ENCODE peak calls at places on chromosomes 11 and 22, in five cellular contexts. E, R, P, X and G are unnamed samples.

GRCh38 chr11:58640386-58641023 is 18.0 kb downstream of the CNTF start:
- DNase-seq in E (no peak), R (no peak), P (no peak), X (no peak), G (no peak)

GRCh38 chr11:111450480-111451320 is 61.5 kb downstream of the BTG4 start:
- DNase-seq in E (no peak), R (no peak), P (peak), X (no peak), G (peak)

GRCh38 chr22:26785942-26786341 is 128.6 kb downstream of the MIAT start:
- DNase-seq in E (no peak), R (no peak), P (no peak), X (no peak), G (no peak)

GRCh38 chr11:14638561-14638960 is 5.0 kb upstream of the PDE3B start:
- DNase-seq in E (no peak), R (no peak), P (no peak), X (no peak), G (no peak)

GRCh38 chr11:33835143-33835878 is 56.6 kb downstream of the LMO2 start:
- DNase-seq in E (no peak), R (no peak), P (peak), X (peak), G (no peak)

GRCh38 chr11:106062592-106062949 is 14.6 kb downstream of the KBTBD3 start:
- DNase-seq in E (no peak), R (no peak), P (no peak), X (no peak), G (no peak)

GRCh38 chr11:110355011-110355744 is 58.8 kb upstream of the RDX start:
- DNase-seq in E (no peak), R (no peak), P (no peak), X (no peak), G (no peak)

GRCh38 chr11:70191495-70192140 is 11.5 kb upstream of the FADD start:
- DNase-seq in E (peak), R (peak), P (peak), X (peak), G (peak)

GRCh38 chr11:110518809-110519514 is 89.2 kb downstream of the FDX1 start:
- DNase-seq in E (no peak), R (no peak), P (no peak), X (no peak), G (no peak)

GRCh38 chr11:126284829-126285228 is 1.9 kb downstream of the TIRAP start:
- DNase-seq in E (no peak), R (no peak), P (peak), X (peak), G (no peak)

GRCh38 chr11:115098037-115098436 is 406.2 kb downstream of the CADM1 start:
- DNase-seq in E (no peak), R (no peak), P (peak), X (no peak), G (no peak)

GRCh38 chr11:8004008-8004407 is 16.9 kb downstream of the EIF3F start:
- DNase-seq in E (no peak), R (no peak), P (no peak), X (no peak), G (no peak)

GRCh38 chr22:22945195-22945594 is 57.6 kb downstream of the IGLL5 start:
- DNase-seq in E (no peak), R (no peak), P (no peak), X (no peak), G (no peak)

GRCh38 chr11:108752297-108752751 is 87.5 kb downstream of the DDX10 start:
- DNase-seq in E (no peak), R (no peak), P (no peak), X (no peak), G (no peak)

GRCh38 chr11:103826856-103827255 is 209.6 kb upstream of the DDI1 start:
- DNase-seq in E (no peak), R (no peak), P (no peak), X (no peak), G (no peak)

GRCh38 chr11:43327987-43328386 is 16.2 kb downstream of the API5 start:
- DNase-seq in E (no peak), R (no peak), P (peak), X (no peak), G (no peak)

GRCh38 chr22:36311386-36312085 is 58.6 kb downstream of the APOL1 start:
- DNase-seq in E (no peak), R (no peak), P (peak), X (no peak), G (no peak)

GRCh38 chr22:46770726-46771125 is 8.3 kb downstream of the TBC1D22A start:
- DNase-seq in E (peak), R (no peak), P (no peak), X (no peak), G (peak)

GRCh38 chr11:111427471-111427912 is 48.4 kb upstream of the POU2AF1 start:
- DNase-seq in E (no peak), R (peak), P (no peak), X (no peak), G (no peak)

GRCh38 chr11:110453684-110454354 is 24.1 kb downstream of the FDX1 start:
- DNase-seq in E (no peak), R (no peak), P (no peak), X (no peak), G (no peak)

GRCh38 chr11:61158691-61159381 is 2.4 kb downstream of the VPS37C start:
- DNase-seq in E (no peak), R (peak), P (peak), X (no peak), G (no peak)

GRCh38 chr22:36901411-36902142 is 11.9 kb upstream of the CSF2RB start:
- DNase-seq in E (no peak), R (no peak), P (no peak), X (no peak), G (no peak)

GRCh38 chr11:92131289-92131890 is 93.2 kb upstream of the FAT3 start:
- DNase-seq in E (no peak), R (no peak), P (no peak), X (no peak), G (no peak)

GRCh38 chr11:112212290-112212689 is 13.9 kb upstream of the PTS start:
- DNase-seq in E (no peak), R (no peak), P (peak), X (no peak), G (no peak)

GRCh38 chr22:49922484-49922883 is 4.0 kb downstream of the CRELD2 start:
- DNase-seq in E (peak), R (no peak), P (no peak), X (no peak), G (no peak)

GRCh38 chr22:49918911-49919881 is 762 bp downstream of the CRELD2 start:
- DNase-seq in E (peak), R (no peak), P (no peak), X (no peak), G (no peak)

GRCh38 chr22:49921508-49922278 is 3.3 kb downstream of the CRELD2 start:
- DNase-seq in E (peak), R (no peak), P (no peak), X (no peak), G (peak)

GRCh38 chr22:49922926-49923325 is 4.5 kb downstream of the CRELD2 start:
- DNase-seq in E (peak), R (no peak), P (no peak), X (no peak), G (peak)

DNA sequence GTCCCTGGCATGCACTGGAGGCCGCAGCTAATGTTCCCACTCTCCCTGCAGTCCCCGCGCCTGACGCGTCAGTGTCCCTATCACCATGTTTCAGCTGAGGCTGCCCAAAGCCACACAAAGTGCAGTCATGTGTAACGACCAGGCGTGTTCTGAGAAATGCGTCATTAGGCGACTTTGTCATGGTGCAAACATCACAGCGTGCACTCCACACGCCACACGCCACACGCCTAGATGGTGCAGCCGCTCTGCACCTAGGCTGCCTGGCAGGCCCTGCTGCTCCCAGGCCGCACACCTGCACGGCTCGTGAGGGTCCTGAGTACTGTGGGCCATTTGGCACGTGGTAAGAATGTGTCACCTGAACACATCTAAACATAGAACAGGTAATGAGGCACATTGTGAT is 2.4 kb downstream of the CRELD2 start:
- DNase-seq in E (peak), R (no peak), P (no peak), X (no peak), G (no peak)
- TF ChIP-seq POLR2A in E (no peak), R (no peak), P (no peak), X (no peak), G (no peak)

DNA sequence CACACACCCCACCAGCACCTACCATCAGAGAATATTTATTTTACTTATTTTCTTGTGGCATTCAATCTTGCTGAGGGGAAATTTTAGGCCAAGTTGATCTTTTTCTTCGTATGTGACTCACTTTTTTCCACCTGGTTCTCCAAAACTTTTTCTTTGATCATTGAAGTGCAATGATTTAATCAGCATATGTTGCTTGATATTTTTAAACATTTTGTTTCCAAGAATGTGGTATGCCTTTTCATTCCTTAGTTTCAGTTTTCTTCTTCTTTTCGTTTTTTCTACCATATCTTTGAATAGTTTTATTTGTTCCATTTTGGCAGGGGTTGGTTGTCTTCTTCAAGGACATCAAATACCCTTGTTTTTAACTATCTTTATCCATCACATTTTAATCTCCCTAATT is 28.6 kb downstream of the FANCF start:
- DNase-seq in E (no peak), R (no peak), P (no peak), X (no peak), G (no peak)
- TF ChIP-seq POLR2A in E (no peak), R (no peak), P (no peak), X (no peak), G (no peak)

GRCh38 chr11:27699926-27700350 is 317 bp downstream of the BDNF start:
- DNase-seq in E (no peak), R (no peak), P (no peak), X (no peak), G (no peak)

GRCh38 chr11:27697679-27698275 is 2.5 kb downstream of the BDNF start:
- DNase-seq in E (no peak), R (no peak), P (no peak), X (no peak), G (no peak)

GRCh38 chr11:27700351-27701261 is at the start of gene BDNF:
- DNase-seq in E (no peak), R (no peak), P (peak), X (peak), G (peak)

GRCh38 chr11:27699242-27699925 is 871 bp downstream of the BDNF start:
- DNase-seq in E (no peak), R (no peak), P (peak), X (no peak), G (peak)

GRCh38 chr11:27698872-27699241 is 1.4 kb downstream of the BDNF start:
- DNase-seq in E (peak), R (peak), P (peak), X (peak), G (peak)
- TF ChIP-seq POLR2A in E (no peak), R (no peak), P (no peak), X (no peak), G (no peak)

GRCh38 chr11:72832301-72833082 is 18.3 kb downstream of the ATG16L2 start:
- DNase-seq in E (no peak), R (no peak), P (no peak), X (no peak), G (no peak)
- TF ChIP-seq POLR2A in E (no peak), R (no peak), P (no peak), X (no peak), G (no peak)

GRCh38 chr11:18321991-18322711 is at the start of the genes GTF2H1 and HPS5:
- DNase-seq in E (peak), R (peak), P (peak), X (peak), G (peak)
- TF ChIP-seq POLR2A in E (peak), R (peak), P (peak), X (peak), G (peak)

GRCh38 chr11:46238967-46239800 is 38.3 kb upstream of the CREB3L1 start:
- DNase-seq in E (peak), R (peak), P (peak), X (peak), G (peak)
- TF ChIP-seq POLR2A in E (no peak), R (no peak), P (peak), X (no peak), G (no peak)

GRCh38 chr22:17917490-17917983 is 106.8 kb downstream of the MICAL3 start:
- DNase-seq in E (peak), R (no peak), P (no peak), X (no peak), G (peak)
- TF ChIP-seq POLR2A in E (no peak), R (no peak), P (no peak), X (no peak), G (no peak)

GRCh38 chr11:727859-728748 is 19.2 kb upstream of the TALDO1 start:
- DNase-seq in E (peak), R (peak), P (peak), X (peak), G (peak)
- TF ChIP-seq POLR2A in E (no peak), R (no peak), P (no peak), X (peak), G (no peak)

GRCh38 chr22:27801197-27801615 is 350 bp downstream of the MN1 start:
- DNase-seq in E (no peak), R (no peak), P (peak), X (peak), G (peak)
- TF ChIP-seq POLR2A in E (no peak), R (no peak), P (no peak), X (no peak), G (no peak)